ENCODE peak calls at places on chromosome 19, in nine cellular contexts. One of them, this sample, is unnamed.
A peak's percentile ranks its signal among the peaks of the same experiment; 100 is the strongest.

GRCh38 chr19:7715671-7716070 is 13.7 kb upstream of the FCER2 start:
- DNase-seq in adrenal gland: no peak
- DNase-seq in cardiac muscle cell: no peak
- DNase-seq in cardiac fibroblast: no peak
- DNase-seq in fibroblast of villous mesenchyme: no peak
- DNase-seq in neural progenitor cell: no peak
- DNase-seq in epithelial cell of esophagus: no peak
- DNase-seq in RWPE2: no peak
- DNase-seq in sigmoid colon: no peak
- DNase-seq in this sample: no peak

GRCh38 chr19:14559916-14560775 is 11.7 kb downstream of the NDUFB7 start:
- DNase-seq in RWPE2: peak; percentile 64
- DNase-seq in adrenal gland: no peak
- DNase-seq in neural progenitor cell: no peak
- DNase-seq in cardiac muscle cell: no peak
- DNase-seq in sigmoid colon: no peak
- DNase-seq in epithelial cell of esophagus: no peak
- DNase-seq in fibroblast of villous mesenchyme: no peak
- DNase-seq in cardiac fibroblast: no peak
- DNase-seq in this sample: no peak

GRCh38 chr19:14536926-14537692 is 7.7 kb downstream of the TECR start:
- DNase-seq in neural progenitor cell: peak; percentile 95
- DNase-seq in sigmoid colon: no peak
- DNase-seq in cardiac fibroblast: peak; percentile 90
- DNase-seq in cardiac muscle cell: peak; percentile 82
- DNase-seq in adrenal gland: peak; percentile 88
- DNase-seq in fibroblast of villous mesenchyme: peak; percentile 95
- DNase-seq in epithelial cell of esophagus: peak; percentile 97
- DNase-seq in RWPE2: peak; percentile 94
- DNase-seq in this sample: peak; percentile 82

GRCh38 chr19:49895566-49896297 is 955 bp downstream of the IL4I1 start:
- DNase-seq in fibroblast of villous mesenchyme: no peak
- DNase-seq in cardiac muscle cell: no peak
- DNase-seq in epithelial cell of esophagus: no peak
- DNase-seq in sigmoid colon: no peak
- DNase-seq in adrenal gland: no peak
- DNase-seq in cardiac fibroblast: no peak
- DNase-seq in neural progenitor cell: no peak
- DNase-seq in RWPE2: no peak
- DNase-seq in this sample: no peak

GRCh38 chr19:19464339-19465098 is 50.8 kb downstream of the TSSK6 start:
- DNase-seq in adrenal gland: peak; percentile 73
- DNase-seq in sigmoid colon: no peak
- DNase-seq in epithelial cell of esophagus: peak; percentile 89
- DNase-seq in fibroblast of villous mesenchyme: peak; percentile 65
- DNase-seq in neural progenitor cell: peak; percentile 83
- DNase-seq in RWPE2: no peak
- DNase-seq in cardiac muscle cell: peak; percentile 76
- DNase-seq in cardiac fibroblast: peak; percentile 78
- DNase-seq in this sample: peak; percentile 85

GRCh38 chr19:43672061-43672679 is 2.2 kb upstream of the PLAUR start:
- DNase-seq in RWPE2: no peak
- DNase-seq in cardiac muscle cell: no peak
- DNase-seq in fibroblast of villous mesenchyme: no peak
- DNase-seq in neural progenitor cell: peak; percentile 27
- DNase-seq in adrenal gland: no peak
- DNase-seq in sigmoid colon: no peak
- DNase-seq in cardiac fibroblast: no peak
- DNase-seq in epithelial cell of esophagus: no peak
- DNase-seq in this sample: peak; percentile 31

GRCh38 chr19:13012690-13013608 is 17.7 kb downstream of the NFIX start:
- DNase-seq in cardiac fibroblast: peak; percentile 65
- DNase-seq in fibroblast of villous mesenchyme: peak; percentile 92
- DNase-seq in neural progenitor cell: peak; percentile 48
- DNase-seq in RWPE2: no peak
- DNase-seq in adrenal gland: peak; percentile 76
- DNase-seq in sigmoid colon: peak; percentile 90
- DNase-seq in epithelial cell of esophagus: no peak
- DNase-seq in cardiac muscle cell: no peak
- DNase-seq in this sample: peak; percentile 37

GRCh38 chr19:13588953-13589833 is 82.9 kb upstream of the CACNA1A start:
- DNase-seq in cardiac fibroblast: peak; percentile 65
- DNase-seq in adrenal gland: peak; percentile 79
- DNase-seq in epithelial cell of esophagus: peak; percentile 51
- DNase-seq in sigmoid colon: peak; percentile 72
- DNase-seq in RWPE2: no peak
- DNase-seq in neural progenitor cell: peak; percentile 84
- DNase-seq in cardiac muscle cell: peak; percentile 84
- DNase-seq in fibroblast of villous mesenchyme: peak; percentile 49
- DNase-seq in this sample: peak; percentile 69

GRCh38 chr19:46000497-46001246 is 5.4 kb downstream of the CCDC61 start:
- DNase-seq in adrenal gland: peak; percentile 83
- DNase-seq in neural progenitor cell: peak; percentile 79
- DNase-seq in sigmoid colon: no peak
- DNase-seq in RWPE2: no peak
- DNase-seq in cardiac muscle cell: peak; percentile 67
- DNase-seq in fibroblast of villous mesenchyme: no peak
- DNase-seq in epithelial cell of esophagus: peak; percentile 66
- DNase-seq in cardiac fibroblast: no peak
- DNase-seq in this sample: peak; percentile 35

GRCh38 chr19:28553005-28553404 is 659.9 kb downstream of the UQCRFS1 start:
- DNase-seq in fibroblast of villous mesenchyme: no peak
- DNase-seq in RWPE2: no peak
- DNase-seq in sigmoid colon: no peak
- DNase-seq in adrenal gland: no peak
- DNase-seq in cardiac muscle cell: no peak
- DNase-seq in epithelial cell of esophagus: no peak
- DNase-seq in cardiac fibroblast: no peak
- DNase-seq in neural progenitor cell: no peak
- DNase-seq in this sample: no peak

DNA sequence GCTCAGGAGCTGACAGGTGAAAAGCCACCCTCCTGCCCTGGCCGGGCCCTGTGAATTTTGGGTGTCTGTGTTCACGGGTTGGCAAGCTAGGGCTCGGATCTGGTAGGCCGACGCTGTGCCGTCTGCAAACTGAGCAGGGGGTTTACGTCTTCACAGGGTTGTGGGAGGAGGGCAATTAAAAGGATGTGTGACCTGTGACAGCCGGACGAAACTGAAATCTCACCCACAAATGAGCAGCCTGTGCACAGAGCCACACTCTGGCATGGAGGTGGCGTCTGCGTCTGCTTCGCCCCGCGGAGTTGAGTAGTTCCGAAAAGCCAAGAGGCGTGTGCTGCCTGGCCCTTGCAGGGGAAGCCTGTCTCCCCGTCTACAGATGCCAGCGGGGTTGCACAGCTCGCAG is 117.3 kb downstream of the KDM4B start:
- DNase-seq in epithelial cell of esophagus: no peak
- DNase-seq in fibroblast of villous mesenchyme: no peak
- DNase-seq in cardiac fibroblast: no peak
- DNase-seq in cardiac muscle cell: no peak
- DNase-seq in RWPE2: no peak
- DNase-seq in adrenal gland: no peak
- DNase-seq in neural progenitor cell: no peak
- DNase-seq in sigmoid colon: no peak
- DNase-seq in this sample: no peak
- TF ChIP-seq CTCF in epithelial cell of esophagus: no peak
- TF ChIP-seq CTCF in fibroblast of villous mesenchyme: no peak
- TF ChIP-seq CTCF in cardiac fibroblast: no peak
- TF ChIP-seq CTCF in cardiac muscle cell: no peak
- TF ChIP-seq CTCF in RWPE2: no peak
- TF ChIP-seq CTCF in adrenal gland: no peak
- TF ChIP-seq CTCF in neural progenitor cell: no peak
- TF ChIP-seq CTCF in sigmoid colon: no peak
- TF ChIP-seq CTCF in this sample: no peak

GRCh38 chr19:47406711-47407416 is 12.5 kb downstream of the MEIS3 start:
- DNase-seq in sigmoid colon: no peak
- DNase-seq in fibroblast of villous mesenchyme: no peak
- DNase-seq in cardiac muscle cell: peak; percentile 84
- DNase-seq in adrenal gland: no peak
- DNase-seq in epithelial cell of esophagus: no peak
- DNase-seq in cardiac fibroblast: no peak
- DNase-seq in RWPE2: no peak
- DNase-seq in neural progenitor cell: peak; percentile 90
- DNase-seq in this sample: no peak
- H3K4me3 ChIP-seq in sigmoid colon: no peak overlapping the region
- H3K4me3 ChIP-seq in fibroblast of villous mesenchyme: no peak overlapping the region
- H3K4me3 ChIP-seq in cardiac muscle cell: no peak overlapping the region
- H3K4me3 ChIP-seq in adrenal gland: no peak overlapping the region
- H3K4me3 ChIP-seq in epithelial cell of esophagus: no peak overlapping the region
- H3K4me3 ChIP-seq in cardiac fibroblast: no peak overlapping the region
- H3K4me3 ChIP-seq in RWPE2: no peak overlapping the region
- H3K4me3 ChIP-seq in neural progenitor cell: no peak overlapping the region
- H3K4me3 ChIP-seq in this sample: no peak overlapping the region

DNA sequence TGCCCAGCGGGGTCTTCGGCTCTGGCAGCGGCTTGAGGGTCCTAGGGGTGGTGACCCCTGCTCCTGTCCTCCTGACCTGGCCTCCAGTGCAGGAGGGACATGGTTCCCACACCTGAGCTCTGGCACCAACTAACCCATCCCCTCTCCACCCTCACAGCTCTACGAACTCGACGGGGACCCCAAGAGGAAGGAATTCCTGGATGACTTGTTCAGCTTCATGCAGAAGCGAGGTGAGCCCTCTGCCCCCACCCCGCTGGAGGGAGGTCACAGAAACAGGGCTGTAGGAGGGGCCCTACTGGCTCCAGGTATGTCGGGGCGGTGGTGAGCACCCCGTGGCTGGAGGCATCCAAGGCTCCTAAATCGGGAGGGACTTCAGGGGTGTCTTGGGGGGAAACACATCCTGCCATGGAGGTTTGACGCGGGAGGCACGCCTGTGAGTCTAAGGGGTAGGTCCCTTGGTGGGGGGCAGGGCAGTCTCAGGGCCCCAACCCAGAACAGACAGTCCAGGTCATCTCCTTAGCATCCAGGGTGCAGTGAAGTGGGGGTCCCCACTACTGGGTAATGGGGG is 24.1 kb upstream of the WDR18 start:
- DNase-seq in RWPE2: no peak
- DNase-seq in cardiac fibroblast: no peak
- DNase-seq in neural progenitor cell: peak; percentile 41
- DNase-seq in epithelial cell of esophagus: no peak
- DNase-seq in adrenal gland: no peak
- DNase-seq in sigmoid colon: no peak
- DNase-seq in fibroblast of villous mesenchyme: no peak
- DNase-seq in cardiac muscle cell: peak; percentile 39
- DNase-seq in this sample: no peak
- TF ChIP-seq CTCF in RWPE2: no peak
- TF ChIP-seq CTCF in cardiac fibroblast: no peak
- TF ChIP-seq CTCF in neural progenitor cell: peak; percentile 25
- TF ChIP-seq CTCF in epithelial cell of esophagus: no peak
- TF ChIP-seq CTCF in adrenal gland: no peak
- TF ChIP-seq CTCF in sigmoid colon: no peak
- TF ChIP-seq CTCF in fibroblast of villous mesenchyme: no peak
- TF ChIP-seq CTCF in cardiac muscle cell: no peak
- TF ChIP-seq CTCF in this sample: no peak

GRCh38 chr19:35931161-35931873 is 4.9 kb upstream of the LRFN3 start:
- DNase-seq in sigmoid colon: peak; percentile 100
- DNase-seq in epithelial cell of esophagus: peak; percentile 100
- DNase-seq in adrenal gland: peak; percentile 100
- DNase-seq in cardiac muscle cell: peak; percentile 100
- DNase-seq in neural progenitor cell: peak; percentile 100
- DNase-seq in fibroblast of villous mesenchyme: peak; percentile 100
- DNase-seq in cardiac fibroblast: peak; percentile 100
- DNase-seq in RWPE2: peak; percentile 99
- DNase-seq in this sample: peak; percentile 100
- H3K4me3 ChIP-seq in sigmoid colon: no peak overlapping the region
- H3K4me3 ChIP-seq in epithelial cell of esophagus: peak overlapping the region; percentile 30
- H3K4me3 ChIP-seq in adrenal gland: peak overlapping the region; percentile 11
- H3K4me3 ChIP-seq in cardiac muscle cell: peak overlapping the region; percentile 11
- H3K4me3 ChIP-seq in neural progenitor cell: peak overlapping the region; percentile 41
- H3K4me3 ChIP-seq in fibroblast of villous mesenchyme: peak overlapping the region; percentile 46
- H3K4me3 ChIP-seq in cardiac fibroblast: peak overlapping the region; percentile 45
- H3K4me3 ChIP-seq in RWPE2: peak overlapping the region; percentile 14
- H3K4me3 ChIP-seq in this sample: peak overlapping the region; percentile 50

GRCh38 chr19:38233740-38234251 is 9.8 kb upstream of the DPF1 start:
- DNase-seq in RWPE2: no peak
- DNase-seq in fibroblast of villous mesenchyme: peak; percentile 74
- DNase-seq in cardiac fibroblast: peak; percentile 77
- DNase-seq in sigmoid colon: peak; percentile 78
- DNase-seq in adrenal gland: peak; percentile 90
- DNase-seq in epithelial cell of esophagus: peak; percentile 74
- DNase-seq in cardiac muscle cell: peak; percentile 88
- DNase-seq in neural progenitor cell: peak; percentile 93
- DNase-seq in this sample: peak; percentile 74
- TF ChIP-seq CTCF in RWPE2: peak; percentile 77
- TF ChIP-seq CTCF in fibroblast of villous mesenchyme: peak; percentile 84
- TF ChIP-seq CTCF in cardiac fibroblast: peak; percentile 84
- TF ChIP-seq CTCF in sigmoid colon: peak; percentile 70
- TF ChIP-seq CTCF in adrenal gland: peak; percentile 80
- TF ChIP-seq CTCF in epithelial cell of esophagus: peak; percentile 89
- TF ChIP-seq CTCF in cardiac muscle cell: peak; percentile 88
- TF ChIP-seq CTCF in neural progenitor cell: peak; percentile 94
- TF ChIP-seq CTCF in this sample: peak; percentile 93

GRCh38 chr19:4197625-4198466 is 15.4 kb downstream of the ANKRD24 start:
- DNase-seq in fibroblast of villous mesenchyme: no peak
- DNase-seq in neural progenitor cell: peak; percentile 74
- DNase-seq in RWPE2: no peak
- DNase-seq in adrenal gland: no peak
- DNase-seq in sigmoid colon: no peak
- DNase-seq in cardiac fibroblast: no peak
- DNase-seq in epithelial cell of esophagus: no peak
- DNase-seq in cardiac muscle cell: peak; percentile 56
- DNase-seq in this sample: no peak

GRCh38 chr19:4196009-4196408 is 13.5 kb downstream of the ANKRD24 start:
- DNase-seq in adrenal gland: no peak
- DNase-seq in cardiac fibroblast: no peak
- DNase-seq in epithelial cell of esophagus: no peak
- DNase-seq in cardiac muscle cell: no peak
- DNase-seq in sigmoid colon: no peak
- DNase-seq in RWPE2: no peak
- DNase-seq in neural progenitor cell: no peak
- DNase-seq in fibroblast of villous mesenchyme: no peak
- DNase-seq in this sample: no peak

GRCh38 chr19:4198467-4199126 is 16.1 kb downstream of the ANKRD24 start:
- DNase-seq in sigmoid colon: no peak
- DNase-seq in RWPE2: no peak
- DNase-seq in neural progenitor cell: no peak
- DNase-seq in cardiac muscle cell: no peak
- DNase-seq in epithelial cell of esophagus: no peak
- DNase-seq in cardiac fibroblast: no peak
- DNase-seq in adrenal gland: no peak
- DNase-seq in fibroblast of villous mesenchyme: no peak
- DNase-seq in this sample: no peak

GRCh38 chr19:4196587-4197148 is 14.2 kb downstream of the ANKRD24 start:
- DNase-seq in adrenal gland: no peak
- DNase-seq in fibroblast of villous mesenchyme: no peak
- DNase-seq in cardiac fibroblast: no peak
- DNase-seq in neural progenitor cell: no peak
- DNase-seq in epithelial cell of esophagus: no peak
- DNase-seq in RWPE2: no peak
- DNase-seq in cardiac muscle cell: no peak
- DNase-seq in sigmoid colon: no peak
- DNase-seq in this sample: no peak

DNA sequence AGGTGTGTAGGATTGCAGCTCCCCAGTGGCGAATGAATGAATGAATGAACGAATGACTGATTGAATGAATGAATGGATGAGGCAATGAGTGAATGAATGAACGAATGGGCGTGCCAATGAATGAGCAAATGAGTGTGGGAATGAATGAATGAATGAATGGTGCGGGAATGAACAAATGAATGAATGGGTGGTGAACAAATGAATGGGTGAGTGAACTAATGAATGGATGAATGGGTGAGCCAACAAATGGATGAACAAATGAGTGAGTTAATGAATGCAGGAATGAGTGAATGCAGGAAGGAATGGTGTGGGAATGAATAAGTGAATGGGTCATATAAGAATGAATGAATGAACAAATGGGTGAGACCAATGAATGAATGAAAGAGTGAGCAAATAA is 14.7 kb downstream of the ANKRD24 start:
- DNase-seq in neural progenitor cell: no peak
- DNase-seq in cardiac muscle cell: no peak
- DNase-seq in cardiac fibroblast: no peak
- DNase-seq in fibroblast of villous mesenchyme: no peak
- DNase-seq in sigmoid colon: no peak
- DNase-seq in adrenal gland: no peak
- DNase-seq in RWPE2: no peak
- DNase-seq in epithelial cell of esophagus: no peak
- DNase-seq in this sample: no peak
- H3K4me3 ChIP-seq in neural progenitor cell: no peak overlapping the region
- H3K4me3 ChIP-seq in cardiac muscle cell: no peak overlapping the region
- H3K4me3 ChIP-seq in cardiac fibroblast: no peak overlapping the region
- H3K4me3 ChIP-seq in fibroblast of villous mesenchyme: no peak overlapping the region
- H3K4me3 ChIP-seq in sigmoid colon: no peak overlapping the region
- H3K4me3 ChIP-seq in adrenal gland: no peak overlapping the region
- H3K4me3 ChIP-seq in RWPE2: no peak overlapping the region
- H3K4me3 ChIP-seq in epithelial cell of esophagus: no peak overlapping the region
- H3K4me3 ChIP-seq in this sample: no peak overlapping the region